ENCODE peak calls at places on chromosomes 13 and 19, in four cellular contexts. V is HCT116, L is H1, P is HepG2. X is an unnamed sample.

GRCh38 chr19:12946092-12946845 is 607 bp downstream of the RAD23A start:
- DNase-seq in V (peak), P (peak), L (peak), X (peak)

GRCh38 chr13:112071011-112071901 is 4.3 kb downstream of the SOX1 start:
- DNase-seq in L (no peak), V (no peak), P (no peak), X (no peak)

GRCh38 chr13:37386276-37386675 is 212.3 kb downstream of the POSTN start:
- DNase-seq in L (no peak), V (no peak), P (no peak), X (no peak)

GRCh38 chr13:46134961-46135522 is 30.2 kb upstream of the CPB2 start:
- DNase-seq in V (peak), L (no peak), P (peak), X (no peak)

GRCh38 chr19:16886305-16886880 is 2.4 kb upstream of the F2RL3 start:
- DNase-seq in L (no peak), P (peak), V (no peak), X (peak)

GRCh38 chr13:38167164-38167822 is 182.4 kb upstream of the UFM1 start:
- DNase-seq in V (no peak), L (no peak), P (no peak), X (no peak)

GRCh38 chr13:30486230-30487074 is 20.7 kb upstream of the HMGB1 start:
- DNase-seq in P (no peak), V (no peak), L (no peak), X (no peak)

GRCh38 chr13:22061371-22061805 is 390.5 kb downstream of the FGF9 start:
- DNase-seq in P (no peak), L (no peak), V (no peak), X (no peak)

GRCh38 chr19:56477429-56478338 is 539 bp upstream of the ZNF667 start:
- DNase-seq in P (no peak), L (peak), V (no peak), X (peak)

GRCh38 chr13:91323349-91323748 is 24.1 kb upstream of the MIR17HG start:
- DNase-seq in P (no peak), V (no peak), L (no peak), X (no peak)

DNA sequence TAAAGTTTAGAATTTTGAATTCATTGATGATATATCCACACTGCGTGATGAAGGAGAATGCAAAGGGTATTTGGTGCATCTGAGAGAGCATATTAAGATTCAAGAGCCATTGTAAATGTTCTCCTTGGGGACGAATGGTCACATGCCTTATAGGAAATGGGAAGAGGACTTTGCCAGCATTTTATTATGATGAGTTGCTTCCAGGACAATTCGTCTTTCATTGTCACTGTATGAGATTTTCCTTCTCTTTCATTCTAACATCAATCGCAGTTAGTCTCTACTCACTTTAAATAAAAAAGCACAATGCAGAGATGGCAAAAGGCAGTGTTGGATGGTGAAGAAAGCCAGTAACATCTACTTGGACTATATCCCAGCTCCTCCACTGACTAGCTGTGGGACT is 21.4 kb downstream of the WDFY2 start:
- DNase-seq in L (no peak), V (no peak), P (no peak), X (no peak)
- TF ChIP-seq SRF in L (no peak), V (no peak), P (no peak), X (no peak)

DNA sequence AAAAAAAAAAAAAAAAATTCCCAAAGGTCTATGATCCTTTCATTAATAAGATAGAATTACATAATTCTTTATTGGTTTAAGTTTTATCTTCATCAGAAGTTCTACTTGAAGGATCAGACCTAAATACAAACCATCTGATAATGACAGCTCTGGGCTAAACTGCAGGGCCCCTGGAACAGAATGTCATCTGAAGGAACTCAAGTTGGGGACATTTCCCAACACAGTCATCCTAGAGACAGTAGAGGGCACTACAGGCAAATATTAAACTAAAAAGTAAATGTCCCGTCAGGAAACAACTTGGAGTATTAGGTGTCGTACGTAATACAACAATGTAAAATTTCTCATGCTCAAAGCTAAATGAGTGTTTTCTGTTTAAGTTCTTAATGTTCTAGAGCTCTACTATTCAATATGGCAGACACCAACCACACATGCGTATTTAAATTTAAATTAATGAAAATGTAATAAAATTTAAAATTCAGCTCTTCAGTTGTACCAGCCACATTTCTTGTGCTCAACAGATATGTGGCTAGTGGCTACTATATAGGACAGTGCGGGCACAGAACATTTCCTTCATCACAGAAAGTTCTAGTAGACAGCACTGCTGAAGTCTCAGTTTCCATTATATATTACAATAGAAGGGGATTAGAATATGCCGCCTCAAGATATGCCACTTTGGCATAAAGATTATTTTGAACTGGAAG is 21.8 kb upstream of the NAXD start:
- DNase-seq in V (peak), P (peak), L (no peak), X (peak)
- TF ChIP-seq FOSL1 in V (no peak), P (no peak), L (no peak), X (no peak)

DNA sequence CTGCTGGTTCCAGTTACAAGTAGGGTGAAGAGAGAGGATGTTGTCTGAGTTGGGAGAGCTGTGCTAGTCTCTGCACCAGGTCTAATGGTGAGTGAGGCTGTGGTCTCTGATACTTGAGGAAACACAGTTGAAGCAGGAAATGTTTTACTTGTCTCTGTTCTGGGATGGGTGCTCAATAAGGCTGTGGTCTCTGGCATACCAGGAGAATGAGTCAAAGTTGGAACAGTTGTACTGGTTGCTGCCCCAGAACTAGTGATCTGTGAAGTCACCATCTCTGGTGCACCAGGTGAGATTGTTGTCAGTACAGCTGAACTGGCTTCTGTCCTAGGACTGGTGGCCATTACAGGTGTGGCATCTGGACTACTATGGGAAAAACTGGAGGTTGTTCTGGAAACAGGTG is 74.7 kb downstream of the MUC16 start:
- DNase-seq in L (no peak), V (no peak), P (no peak), X (no peak)
- TF ChIP-seq SRF in L (no peak), V (no peak), P (no peak), X (no peak)

GRCh38 chr13:109436055-109436622 is 350.2 kb downstream of the IRS2 start:
- DNase-seq in V (no peak), P (no peak), L (no peak), X (no peak)
- TF ChIP-seq FOSL1 in V (no peak), P (no peak), L (no peak), X (no peak)

GRCh38 chr19:14433454-14434156 is 499 bp downstream of the PKN1 start:
- DNase-seq in L (no peak), P (no peak), V (no peak), X (no peak)
- TF ChIP-seq SRF in L (no peak), P (no peak), V (no peak), X (no peak)

GRCh38 chr13:97273341-97273831 is 51.3 kb downstream of the MBNL2 start:
- DNase-seq in L (no peak), P (no peak), V (no peak), X (no peak)

GRCh38 chr13:97275265-97275664 is 53.1 kb downstream of the MBNL2 start:
- DNase-seq in V (no peak), L (no peak), P (peak), X (no peak)

GRCh38 chr13:97276862-97277269 is 54.7 kb downstream of the MBNL2 start:
- DNase-seq in L (no peak), P (no peak), V (no peak), X (no peak)

GRCh38 chr13:97275775-97276501 is 53.8 kb downstream of the MBNL2 start:
- DNase-seq in V (no peak), L (no peak), P (no peak), X (no peak)

DNA sequence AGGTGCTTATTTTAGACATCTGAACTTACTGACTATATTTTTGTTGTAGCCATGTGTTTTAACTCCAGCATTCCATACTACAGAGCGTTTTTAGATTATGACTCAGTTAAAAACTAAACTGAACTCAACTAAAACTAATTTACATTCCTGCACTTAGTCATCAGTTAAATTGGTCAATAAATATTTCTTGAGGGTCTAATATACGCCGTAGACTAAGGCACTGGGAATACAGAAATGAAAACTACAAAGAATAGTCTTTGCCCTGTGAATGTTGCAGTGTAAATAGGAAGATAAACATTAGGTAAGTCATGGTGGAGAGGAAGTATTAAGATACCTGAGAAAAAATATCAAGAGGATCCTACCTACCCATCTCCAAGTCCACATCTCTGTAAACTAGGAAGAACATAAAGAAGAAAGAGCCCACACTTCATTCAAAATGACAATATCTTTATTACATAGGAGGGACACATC is 52.7 kb downstream of the MBNL2 start:
- DNase-seq in V (no peak), L (no peak), P (peak), X (no peak)
- TF ChIP-seq FOSL1 in V (peak), L (no peak), P (peak), X (no peak)

GRCh38 chr13:110376120-110376519 is 69.0 kb downstream of the COL4A2 start:
- DNase-seq in L (no peak), V (no peak), P (no peak), X (no peak)

GRCh38 chr13:110371550-110372465 is 64.7 kb downstream of the COL4A2 start:
- DNase-seq in V (no peak), L (no peak), P (no peak), X (no peak)

GRCh38 chr13:110374644-110375370 is 67.7 kb downstream of the COL4A2 start:
- DNase-seq in P (no peak), L (no peak), V (no peak), X (no peak)

GRCh38 chr13:110372676-110373075 is 65.6 kb downstream of the COL4A2 start:
- DNase-seq in L (no peak), P (no peak), V (no peak), X (no peak)

DNA sequence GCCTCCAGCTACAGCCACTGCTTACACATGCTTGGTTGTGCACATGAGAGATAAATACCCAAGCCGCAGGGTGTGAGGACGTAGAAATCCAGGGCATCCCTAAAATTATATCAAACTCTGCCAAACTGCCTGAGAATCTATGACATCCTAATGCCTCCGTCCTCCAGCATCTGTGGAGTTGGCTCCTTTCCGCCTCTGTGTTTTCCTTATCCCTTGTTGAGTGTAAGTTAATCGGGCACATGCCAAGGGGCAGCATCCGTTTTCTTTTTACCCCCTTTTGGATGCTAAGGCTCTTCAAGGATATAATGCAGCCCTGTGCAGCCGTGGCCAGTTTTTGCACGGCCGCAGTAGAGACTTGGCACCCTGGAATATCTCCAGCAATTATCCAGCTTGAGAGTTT is 66.5 kb downstream of the COL4A2 start:
- DNase-seq in V (no peak), L (no peak), P (no peak), X (no peak)
- TF ChIP-seq SRF in V (no peak), L (no peak), P (no peak), X (no peak)